ENCODE peak calls at places on chromosome 1, in eight cellular contexts. A, Y, I, M, C, F, D and G are unnamed samples.

GRCh38 chr1:111989531-111990025 is at the start of gene KCND3:
- DNase-seq in M (peak), D (no peak), F (peak), Y (no peak), I (peak), C (no peak), A (no peak), G (peak)

GRCh38 chr1:83815348-83815747 is 183.6 kb downstream of the TTLL7 start:
- DNase-seq in C (no peak), F (no peak), I (no peak), M (no peak), D (no peak), A (no peak), Y (no peak), G (no peak)

GRCh38 chr1:225772323-225772768 is 5.3 kb upstream of the SRP9 start:
- DNase-seq in D (peak), M (peak), F (no peak), A (peak), Y (peak), I (peak), C (peak), G (peak)

GRCh38 chr1:86195281-86195680 is 38.7 kb upstream of the COL24A1 start:
- DNase-seq in Y (no peak), M (no peak), F (no peak), C (no peak), I (no peak), A (no peak), D (no peak), G (no peak)

GRCh38 chr1:193417420-193417819 is 231.0 kb upstream of the B3GALT2 start:
- DNase-seq in M (no peak), C (no peak), F (no peak), I (no peak), Y (no peak), D (no peak), A (no peak), G (no peak)

GRCh38 chr1:201476670-201477344 is 7.8 kb upstream of the PHLDA3 start:
- DNase-seq in Y (no peak), F (no peak), D (peak), C (no peak), I (no peak), M (no peak), A (no peak), G (no peak)

GRCh38 chr1:213750231-213751063 is 237.3 kb upstream of the PROX1 start:
- DNase-seq in Y (no peak), F (no peak), D (no peak), I (no peak), A (no peak), M (no peak), C (no peak), G (no peak)

GRCh38 chr1:154557939-154558609 is 388 bp downstream of the UBE2Q1 start:
- DNase-seq in I (peak), D (peak), F (peak), C (no peak), M (peak), A (peak), Y (peak), G (peak)

GRCh38 chr1:210371916-210372315 is 43.2 kb downstream of the HHAT start:
- DNase-seq in M (no peak), C (no peak), I (no peak), F (no peak), Y (no peak), D (no peak), A (no peak), G (no peak)

GRCh38 chr1:21308847-21309652 is 18.8 kb upstream of the ECE1 start:
- DNase-seq in C (no peak), I (peak), Y (peak), M (peak), A (no peak), D (no peak), F (no peak), G (no peak)

GRCh38 chr1:3923378-3924185 is 23.5 kb upstream of the C1orf174 start:
- DNase-seq in C (no peak), A (no peak), D (no peak), F (peak), I (no peak), Y (peak), M (no peak), G (peak)

GRCh38 chr1:231748744-231749143 is 122.2 kb downstream of the DISC1 start:
- DNase-seq in C (no peak), D (no peak), I (no peak), F (no peak), A (no peak), M (no peak), Y (no peak), G (no peak)

GRCh38 chr1:22122273-22123070 is 20.4 kb downstream of the WNT4 start:
- DNase-seq in A (peak), C (no peak), M (no peak), I (no peak), F (no peak), Y (no peak), D (no peak), G (peak)

GRCh38 chr1:200351826-200352549 is 57.8 kb downstream of the ZNF281 start:
- DNase-seq in M (no peak), C (no peak), Y (no peak), I (no peak), F (no peak), A (no peak), D (no peak), G (no peak)

GRCh38 chr1:66350001-66350547 is 183.9 kb upstream of the SGIP1 start:
- DNase-seq in A (no peak), C (peak), Y (no peak), F (no peak), D (no peak), M (peak), I (peak), G (peak)

GRCh38 chr1:95098196-95098595 is 19.0 kb upstream of the TLCD4 start:
- DNase-seq in Y (no peak), I (no peak), A (no peak), M (no peak), D (no peak), F (no peak), C (no peak), G (no peak)

GRCh38 chr1:228993106-228993505 is 257.8 kb downstream of the RHOU start:
- DNase-seq in D (no peak), C (no peak), F (no peak), A (no peak), I (no peak), M (no peak), Y (no peak), G (no peak)

GRCh38 chr1:102838016-102838415 is 270.3 kb downstream of the COL11A1 start:
- DNase-seq in Y (no peak), A (no peak), F (no peak), M (no peak), I (no peak), D (no peak), C (no peak), G (no peak)

GRCh38 chr1:13664451-13664850 is 35.5 kb upstream of the PRDM2 start:
- DNase-seq in D (peak), I (no peak), A (no peak), F (no peak), C (no peak), M (no peak), Y (no peak), G (no peak)

GRCh38 chr1:242199861-242200458 is 201.1 kb upstream of the MAP1LC3C start:
- DNase-seq in A (no peak), M (no peak), F (no peak), D (no peak), I (no peak), Y (no peak), C (no peak), G (no peak)

GRCh38 chr1:108704501-108704900 is 8.2 kb upstream of the FNDC7 start:
- DNase-seq in Y (no peak), D (no peak), I (no peak), F (no peak), C (no peak), A (no peak), M (no peak), G (no peak)

GRCh38 chr1:91846007-91846620 is 39.8 kb downstream of the TGFBR3 start:
- DNase-seq in Y (peak), F (no peak), A (no peak), D (no peak), C (no peak), M (peak), I (peak), G (no peak)

GRCh38 chr1:182698977-182699672 is 14.7 kb upstream of the RGS8 start:
- DNase-seq in A (peak), D (no peak), I (no peak), C (no peak), Y (no peak), M (no peak), F (no peak), G (no peak)

GRCh38 chr1:93628682-93629081 is 53.0 kb downstream of the BCAR3 start:
- DNase-seq in I (no peak), A (no peak), F (no peak), C (no peak), Y (no peak), M (no peak), D (no peak), G (no peak)

GRCh38 chr1:40736085-40736531 is 44.6 kb downstream of the NFYC start:
- DNase-seq in D (peak), M (no peak), Y (no peak), C (no peak), F (no peak), I (no peak), A (no peak), G (no peak)

GRCh38 chr1:100972185-100972584 is 53.4 kb downstream of the DPH5 start:
- DNase-seq in M (no peak), D (no peak), Y (no peak), F (no peak), I (no peak), C (no peak), A (no peak), G (no peak)

GRCh38 chr1:117562581-117563491 is 43.0 kb upstream of the TENT5C start:
- DNase-seq in D (no peak), I (peak), M (peak), Y (no peak), F (no peak), A (peak), C (no peak), G (no peak)

GRCh38 chr1:32953495-32953894 is 11.1 kb downstream of the RNF19B start:
- DNase-seq in D (no peak), A (no peak), I (no peak), C (no peak), Y (no peak), F (no peak), M (no peak), G (no peak)

GRCh38 chr1:213649373-213649772 is 338.4 kb upstream of the PROX1 start:
- DNase-seq in C (no peak), D (no peak), M (no peak), A (no peak), F (no peak), I (no peak), Y (no peak), G (no peak)

GRCh38 chr1:155001688-155002474 is 721 bp upstream of the ZBTB7B start:
- DNase-seq in I (peak), D (peak), Y (peak), M (peak), C (peak), F (peak), A (peak), G (peak)

GRCh38 chr1:242447682-242448081 is 76.8 kb downstream of the PLD5 start:
- DNase-seq in A (no peak), D (no peak), M (no peak), Y (no peak), F (no peak), I (no peak), C (no peak), G (no peak)

GRCh38 chr1:93021539-93022134 is 57.4 kb upstream of the MTF2 start:
- DNase-seq in C (peak), A (no peak), I (no peak), F (no peak), M (no peak), Y (no peak), D (no peak), G (no peak)

GRCh38 chr1:210233216-210233494 is 559 bp downstream of the SERTAD4 start:
- DNase-seq in C (no peak), F (no peak), I (no peak), A (peak), D (no peak), Y (peak), M (no peak), G (no peak)

GRCh38 chr1:208731976-208732821 is 488.0 kb upstream of the PLXNA2 start:
- DNase-seq in Y (no peak), M (no peak), D (no peak), I (no peak), A (no peak), C (no peak), F (no peak), G (no peak)

GRCh38 chr1:110787328-110788071 is 85.4 kb upstream of the CD53 start:
- DNase-seq in I (no peak), M (peak), Y (no peak), A (no peak), C (no peak), F (no peak), D (no peak), G (peak)

GRCh38 chr1:11354893-11355593 is 82.0 kb downstream of the UBIAD1 start:
- DNase-seq in I (no peak), C (no peak), Y (no peak), M (no peak), F (no peak), A (no peak), D (no peak), G (no peak)

GRCh38 chr1:11355594-11356467 is 82.8 kb downstream of the UBIAD1 start:
- DNase-seq in D (no peak), M (no peak), Y (no peak), I (no peak), A (no peak), F (no peak), C (no peak), G (no peak)

GRCh38 chr1:11357291-11357690 is 84.3 kb downstream of the UBIAD1 start:
- DNase-seq in C (no peak), I (no peak), A (no peak), F (no peak), D (no peak), M (no peak), Y (no peak), G (no peak)

GRCh38 chr1:11364170-11364569 is 91.2 kb downstream of the UBIAD1 start:
- DNase-seq in D (no peak), F (no peak), A (no peak), M (peak), Y (no peak), C (peak), I (peak), G (no peak)

GRCh38 chr1:11358991-11359390 is 86.0 kb downstream of the UBIAD1 start:
- DNase-seq in Y (no peak), C (no peak), I (no peak), A (no peak), F (no peak), D (no peak), M (no peak), G (no peak)
- TF ChIP-seq POLR2A in Y (no peak), C (no peak), I (no peak), A (no peak), F (no peak), D (no peak), M (no peak), G (no peak)

DNA sequence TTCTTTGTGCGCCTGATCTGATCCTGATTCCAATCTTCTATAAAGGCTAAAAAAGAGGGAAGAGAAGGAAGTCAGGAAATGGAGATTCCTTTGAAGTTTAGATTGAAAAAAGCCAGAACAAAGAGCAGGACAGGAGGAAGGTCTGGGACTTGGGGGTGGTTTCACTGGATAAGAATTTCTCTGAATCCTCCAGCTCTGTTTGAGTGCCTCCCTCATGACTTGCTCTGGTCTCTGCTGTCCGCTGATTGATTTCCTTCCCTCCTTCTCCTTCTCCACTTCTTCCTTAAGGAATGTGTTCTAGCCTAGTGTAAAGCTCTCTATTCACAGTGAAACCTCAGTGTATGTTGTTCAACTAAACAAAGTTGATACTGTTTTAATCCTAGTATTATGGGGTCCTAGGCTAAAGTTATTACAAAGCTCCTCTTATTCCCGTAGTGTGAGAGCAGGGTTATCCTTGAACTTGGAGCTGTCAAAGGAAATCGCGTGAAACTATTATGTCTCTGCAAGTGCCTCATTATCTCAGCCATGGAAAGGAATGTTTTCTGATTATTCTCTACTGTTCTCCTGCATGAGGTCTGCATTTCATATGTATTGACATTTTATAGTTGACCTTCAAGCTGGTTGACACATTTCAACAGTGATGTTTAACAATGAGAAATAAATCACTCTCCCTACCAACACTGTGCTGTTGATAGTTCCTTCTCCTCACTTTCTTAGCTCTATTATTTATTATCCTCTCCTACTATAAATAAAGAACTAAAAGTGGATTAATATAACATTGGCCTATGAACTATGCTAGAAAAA is 82.8 kb upstream of the KCTD3 start:
- DNase-seq in Y (no peak), F (no peak), C (no peak), A (no peak), I (no peak), D (no peak), M (no peak), G (no peak)
- TF ChIP-seq POLR2AphosphoS5 in Y (no peak), F (no peak), C (no peak), A (no peak), I (no peak), D (no peak), M (no peak), G (no peak)

DNA sequence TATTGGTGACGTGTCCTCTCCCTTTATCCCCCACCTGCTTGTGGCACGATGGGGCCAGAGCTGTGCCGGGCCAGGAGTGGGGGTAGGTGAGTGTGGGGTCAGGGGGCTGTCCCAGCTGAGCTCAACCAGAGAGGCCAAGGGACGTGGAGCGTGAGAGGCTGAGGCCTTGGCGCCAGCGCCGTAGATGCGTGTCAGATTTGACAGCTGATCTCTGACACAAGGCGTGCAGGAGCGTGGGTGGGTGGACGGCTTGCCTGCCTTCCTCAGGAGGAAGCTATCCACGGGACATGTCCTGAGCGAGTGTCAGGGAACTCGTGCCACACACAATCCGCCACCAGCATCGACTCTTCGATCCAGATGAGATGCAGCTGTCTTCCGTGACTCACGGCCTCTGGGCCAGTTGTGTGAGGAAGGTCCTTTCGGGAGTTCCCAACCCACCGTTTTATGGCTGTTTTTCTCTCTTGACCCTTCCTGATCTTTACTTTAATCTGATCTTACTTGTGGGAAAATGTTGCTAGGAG is 56.7 kb downstream of the SPSB1 start:
- DNase-seq in D (no peak), A (no peak), Y (no peak), F (no peak), M (no peak), C (no peak), I (no peak), G (no peak)
- TF ChIP-seq CTCF in D (no peak), A (no peak), Y (no peak), F (no peak), M (no peak), C (no peak), I (no peak), G (no peak)

GRCh38 chr1:39268112-39268581 is 63.7 kb downstream of the MACF1 start:
- DNase-seq in M (peak), A (no peak), D (peak), C (no peak), F (no peak), Y (peak), I (no peak), G (no peak)
- TF ChIP-seq POLR2A in M (peak), A (no peak), D (no peak), C (no peak), F (no peak), Y (peak), I (no peak), G (no peak)

GRCh38 chr1:16235347-16235746 is 1.6 kb downstream of the CPLANE2 start:
- DNase-seq in Y (no peak), D (no peak), M (no peak), C (no peak), A (no peak), I (no peak), F (no peak), G (no peak)

GRCh38 chr1:16233431-16233830 is 3.6 kb downstream of the CPLANE2 start:
- DNase-seq in C (no peak), Y (no peak), D (no peak), A (no peak), M (no peak), I (no peak), F (peak), G (peak)

GRCh38 chr1:16236495-16237342 is at the start of gene CPLANE2:
- DNase-seq in I (peak), C (peak), Y (peak), D (peak), F (peak), M (peak), A (peak), G (peak)

GRCh38 chr1:16237343-16237830 is 404 bp upstream of the CPLANE2 start:
- DNase-seq in Y (peak), M (no peak), C (no peak), D (no peak), A (no peak), I (no peak), F (no peak), G (no peak)

GRCh38 chr1:16236091-16236494 is 890 bp downstream of the CPLANE2 start:
- DNase-seq in F (no peak), Y (peak), A (no peak), C (peak), M (peak), I (peak), D (no peak), G (no peak)
- TF ChIP-seq POLR2AphosphoS5 in F (no peak), Y (no peak), A (no peak), C (no peak), M (no peak), I (no peak), D (peak), G (no peak)

GRCh38 chr1:55289614-55290013 is 74.5 kb upstream of the USP24 start:
- DNase-seq in C (no peak), A (no peak), M (no peak), I (no peak), Y (no peak), D (no peak), F (no peak), G (no peak)
- TF ChIP-seq CTCF in C (peak), A (no peak), M (no peak), I (no peak), Y (no peak), D (no peak), F (no peak), G (no peak)